ENCODE peak calls at places on chromosomes 4 and X, in five cellular contexts. L is ACHN, Q is lower leg skin, A is D341Med, Y is M059J. O is an unnamed sample.

GRCh38 chr4:83115656-83116285 is 1.2 kb upstream of the PLAC8 start:
- DNase-seq in L (no peak), Q (no peak), A (no peak), Y (no peak), O (no peak)

GRCh38 chr4:83751336-83751949 is 215.5 kb downstream of the GPAT3 start:
- DNase-seq in L (no peak), Q (no peak), A (no peak), Y (peak; percentile 54), O (no peak)

GRCh38 chr4:8549352-8549931 is 30.8 kb upstream of the GPR78 start:
- DNase-seq in L (no peak), Q (no peak), A (no peak), Y (no peak), O (no peak)

GRCh38 chrX:28609917-28610613 is 22.8 kb downstream of the IL1RAPL1 start:
- DNase-seq in L (no peak), Q (no peak), A (no peak), Y (no peak), O (no peak)

GRCh38 chr4:54015421-54016065 is 48.9 kb downstream of the CHIC2 start:
- DNase-seq in L (no peak), Q (no peak), A (no peak), Y (no peak), O (no peak)

GRCh38 chrX:78199851-78200250 is 60.4 kb upstream of the TAF9B start:
- DNase-seq in L (peak; percentile 28), Q (no peak), A (peak; percentile 6), Y (peak; percentile 37), O (no peak)

GRCh38 chr4:103019319-103020124 is at the start of gene SLC9B1:
- DNase-seq in L (peak; percentile 97), Q (peak; percentile 95), A (peak; percentile 89), Y (peak; percentile 95), O (peak; percentile 91)

GRCh38 chr4:185165605-185166063 is 22.6 kb downstream of the SLC25A4 start:
- DNase-seq in L (no peak), Q (no peak), A (no peak), Y (peak; percentile 34), O (peak; percentile 79)

GRCh38 chr4:75514949-75515612 is 808 bp downstream of the THAP6 start:
- DNase-seq in L (no peak), Q (no peak), A (peak; percentile 21), Y (no peak), O (no peak)

GRCh38 chr4:985123-985830 is 1.6 kb upstream of the IDUA start:
- DNase-seq in L (no peak), Q (no peak), A (no peak), Y (no peak), O (no peak)

GRCh38 chr4:81648576-81649272 is 177.0 kb upstream of the RASGEF1B start:
- DNase-seq in L (peak; percentile 69), Q (no peak), A (no peak), Y (no peak), O (no peak)

GRCh38 chrX:100449696-100450606 is 39.9 kb upstream of the PCDH19 start:
- DNase-seq in L (no peak), Q (peak; percentile 12), A (no peak), Y (peak; percentile 28), O (no peak)

GRCh38 chrX:9885150-9885549 is 82.0 kb upstream of the CLDN34 start:
- DNase-seq in L (peak; percentile 46), Q (peak; percentile 16), A (peak; percentile 74), Y (peak; percentile 64), O (no peak)

GRCh38 chr4:55635760-55636621 is at the start of gene NMU:
- DNase-seq in L (peak; percentile 52), Q (no peak), A (peak; percentile 79), Y (peak; percentile 54), O (no peak)

O was measured in AG09309.